ENCODE peak calls at places on chromosomes 13 and 19, in four cellular contexts. I is AG04449, C is neural progenitor cell, H is adrenal gland. M is an unnamed sample.

GRCh38 chr19:43318796-43319314 is 34.6 kb upstream of the CD177 start:
- DNase-seq in I (no peak), C (peak), H (no peak), M (no peak)

GRCh38 chr19:50507376-50507775 is 3.6 kb downstream of the JOSD2 start:
- DNase-seq in I (no peak), C (no peak), H (no peak), M (no peak)

GRCh38 chr13:112452380-112453206 is 76.4 kb downstream of the SPACA7 start:
- DNase-seq in I (no peak), C (no peak), H (no peak), M (no peak)

GRCh38 chr19:5130371-5131030 is 161.6 kb downstream of the KDM4B start:
- DNase-seq in I (no peak), C (no peak), H (no peak), M (no peak)

GRCh38 chr19:35908010-35908441 is at the start of gene TYROBP:
- DNase-seq in I (no peak), C (no peak), H (no peak), M (no peak)

GRCh38 chr19:43950834-43951626 is at the start of gene ZNF221:
- DNase-seq in I (peak), C (peak), H (peak), M (peak)

GRCh38 chr19:55377356-55378131 is 918 bp downstream of the TMEM190 start:
- DNase-seq in I (no peak), C (peak), H (no peak), M (no peak)

GRCh38 chr19:42480335-42481095 is 37.8 kb upstream of the CXCL17 start:
- DNase-seq in I (no peak), C (no peak), H (peak), M (peak)

GRCh38 chr19:49019242-49019932 is 2.5 kb upstream of the LHB start:
- DNase-seq in I (no peak), C (peak), H (peak), M (no peak)

GRCh38 chr19:12155324-12155723 is 1.2 kb downstream of the ZNF625 start:
- DNase-seq in I (no peak), C (no peak), H (no peak), M (no peak)

GRCh38 chr19:11964858-11965645 is at the start of gene ZNF763:
- DNase-seq in I (no peak), C (peak), H (peak), M (peak)

GRCh38 chr13:51683537-51684050 is 99.3 kb downstream of the WDFY2 start:
- DNase-seq in I (no peak), C (no peak), H (no peak), M (no peak)

GRCh38 chr13:99590519-99591011 is 89.3 kb downstream of the TM9SF2 start:
- DNase-seq in I (no peak), C (no peak), H (no peak), M (peak)

GRCh38 chr13:52053460-52053859 is 29.0 kb downstream of the UTP14C start:
- DNase-seq in I (peak), C (no peak), H (no peak), M (no peak)

GRCh38 chr13:110352735-110353134 is 45.7 kb downstream of the COL4A2 start:
- DNase-seq in I (no peak), C (no peak), H (no peak), M (no peak)

GRCh38 chr19:7013678-7014077 is 7.6 kb downstream of the MBD3L2B start:
- DNase-seq in I (no peak), C (no peak), H (no peak), M (peak)

GRCh38 chr19:1942078-1942933 is 1.3 kb downstream of the CSNK1G2 start:
- DNase-seq in I (no peak), C (peak), H (peak), M (peak)

GRCh38 chr19:8515317-8515716 is 1.4 kb upstream of the ZNF414 start:
- DNase-seq in I (no peak), C (no peak), H (no peak), M (no peak)

GRCh38 chr13:22229916-22230315 is 559.0 kb downstream of the FGF9 start:
- DNase-seq in I (no peak), C (no peak), H (no peak), M (no peak)

GRCh38 chr13:25874064-25874737 is 177.6 kb downstream of the SHISA2 start:
- DNase-seq in I (no peak), C (no peak), H (no peak), M (no peak)

GRCh38 chr19:48400018-48400742 is 6.7 kb downstream of the GRIN2D start:
- DNase-seq in I (no peak), C (peak), H (no peak), M (peak)

GRCh38 chr13:101730420-101731000 is 278.0 kb downstream of the ITGBL1 start:
- DNase-seq in I (no peak), C (no peak), H (no peak), M (no peak)

GRCh38 chr13:98548230-98548629 is 28.7 kb downstream of the STK24 start:
- DNase-seq in I (no peak), C (no peak), H (no peak), M (no peak)

GRCh38 chr13:93296584-93296983 is 70.0 kb downstream of the GPC6 start:
- DNase-seq in I (no peak), C (no peak), H (no peak), M (no peak)

GRCh38 chr19:35027851-35028599 is 2.2 kb upstream of the SCN1B start:
- DNase-seq in I (no peak), C (no peak), H (no peak), M (no peak)

GRCh38 chr19:19552811-19553210 is 14.7 kb downstream of the CILP2 start:
- DNase-seq in I (no peak), C (peak), H (no peak), M (peak)

GRCh38 chr13:111049791-111050538 is 65.1 kb upstream of the ARHGEF7 start:
- DNase-seq in I (no peak), C (peak), H (peak), M (peak)

GRCh38 chr19:19627716-19628498 is at the start of gene LPAR2:
- DNase-seq in I (no peak), C (peak), H (no peak), M (no peak)

GRCh38 chr13:42895781-42896180 is 96.3 kb downstream of the EPSTI1 start:
- DNase-seq in I (no peak), C (no peak), H (no peak), M (peak)

GRCh38 chr13:72757792-72758535 is 23.7 kb downstream of the DIS3 start:
- DNase-seq in I (no peak), C (no peak), H (no peak), M (no peak)

GRCh38 chr19:51329411-51329810 is 12.5 kb downstream of the VSIG10L start:
- DNase-seq in I (no peak), C (no peak), H (no peak), M (no peak)

GRCh38 chr13:112438515-112438914 is 62.4 kb downstream of the SPACA7 start:
- DNase-seq in I (no peak), C (no peak), H (no peak), M (no peak)

GRCh38 chr13:51995677-51996551 is 15.3 kb downstream of the ATP7B start:
- DNase-seq in I (no peak), C (peak), H (no peak), M (peak)

GRCh38 chr13:22108283-22108897 is 437.5 kb downstream of the FGF9 start:
- DNase-seq in I (no peak), C (no peak), H (no peak), M (no peak)

GRCh38 chr13:78689011-78689410 is 30.1 kb upstream of the OBI1 start:
- DNase-seq in I (no peak), C (peak), H (no peak), M (no peak)

GRCh38 chr13:36875955-36876354 is 44.1 kb downstream of the SMAD9 start:
- DNase-seq in I (no peak), C (no peak), H (no peak), M (no peak)

GRCh38 chr19:46478356-46478986 is 7.1 kb upstream of the PNMA8A start:
- DNase-seq in I (no peak), C (peak), H (no peak), M (peak)

GRCh38 chr19:45498411-45499195 is at the start of gene PPM1N:
- DNase-seq in I (no peak), C (peak), H (no peak), M (no peak)

GRCh38 chr19:32460476-32460875 is 54.9 kb downstream of the DPY19L3 start:
- DNase-seq in I (no peak), C (no peak), H (no peak), M (no peak)

GRCh38 chr13:48054601-48055000 is 17.1 kb downstream of the NUDT15 start:
- DNase-seq in I (no peak), C (no peak), H (no peak), M (no peak)

DNA sequence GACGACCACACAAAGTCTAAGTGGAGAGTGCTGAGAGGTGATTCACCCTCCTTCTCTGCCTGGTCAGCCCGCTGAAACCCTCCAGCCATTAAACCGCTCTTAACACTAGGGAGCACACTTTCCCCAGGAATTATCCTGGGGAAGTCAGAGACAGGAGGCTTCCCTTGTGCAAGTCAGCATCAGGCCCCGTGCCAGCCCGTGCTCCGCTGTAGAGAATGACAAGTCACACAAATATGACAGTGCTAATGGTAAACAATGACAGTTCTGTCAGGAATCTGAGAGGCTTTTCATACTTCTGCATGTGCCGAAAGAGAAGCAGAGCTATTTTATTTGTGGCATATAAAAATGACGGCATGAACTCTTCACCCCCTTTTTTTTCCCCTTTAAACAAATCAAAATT is 816.9 kb upstream of the SLC10A2 start:
- DNase-seq in I (peak), C (peak), H (peak), M (peak)
- TF ChIP-seq CTCF in I (peak), C (peak), H (peak), M (peak)

DNA sequence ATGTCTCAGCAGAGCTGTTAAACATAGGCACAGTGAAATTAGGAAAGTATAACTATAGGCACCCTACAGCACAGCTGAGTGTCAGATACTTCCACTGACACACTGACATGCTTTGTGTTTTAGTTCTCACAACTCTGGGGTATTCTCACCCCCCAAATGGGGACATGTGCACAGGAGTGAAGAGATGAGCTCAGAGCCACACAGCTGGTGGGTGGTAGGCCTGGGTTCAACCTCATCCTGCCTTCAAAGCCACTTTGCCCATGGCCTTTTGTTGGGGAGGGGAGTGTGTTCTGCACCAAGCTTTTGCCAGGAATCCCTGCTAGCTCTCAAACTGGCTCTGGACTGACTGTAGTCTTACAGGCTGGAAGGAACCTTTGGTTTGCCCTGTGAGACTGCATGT is 1.7 kb upstream of the SLC35E1 start:
- DNase-seq in I (no peak), C (no peak), H (no peak), M (no peak)
- H3K4me3 ChIP-seq in I (peak), C (peak), H (no peak), M (no peak)

GRCh38 chr13:80139196-80139595 is 201.7 kb downstream of the SPRY2 start:
- DNase-seq in I (no peak), C (no peak), H (no peak), M (no peak)
- TF ChIP-seq CTCF in I (no peak), C (no peak), H (no peak), M (no peak)

GRCh38 chr13:113628291-113629270 is 29.4 kb downstream of the ATP4B start:
- DNase-seq in I (no peak), C (no peak), H (no peak), M (no peak)
- H3K4me3 ChIP-seq in I (no peak), C (no peak), H (no peak), M (no peak)

GRCh38 chr19:41172297-41173164 is 20.5 kb upstream of the CYP2S1 start:
- DNase-seq in I (no peak), C (no peak), H (no peak), M (no peak)
- TF ChIP-seq CTCF in I (no peak), C (no peak), H (no peak), M (no peak)

GRCh38 chr19:18496167-18496979 is 25.5 kb downstream of the ELL start:
- DNase-seq in I (no peak), C (no peak), H (no peak), M (peak)
- H3K4me3 ChIP-seq in I (no peak), C (no peak), H (no peak), M (no peak)

DNA sequence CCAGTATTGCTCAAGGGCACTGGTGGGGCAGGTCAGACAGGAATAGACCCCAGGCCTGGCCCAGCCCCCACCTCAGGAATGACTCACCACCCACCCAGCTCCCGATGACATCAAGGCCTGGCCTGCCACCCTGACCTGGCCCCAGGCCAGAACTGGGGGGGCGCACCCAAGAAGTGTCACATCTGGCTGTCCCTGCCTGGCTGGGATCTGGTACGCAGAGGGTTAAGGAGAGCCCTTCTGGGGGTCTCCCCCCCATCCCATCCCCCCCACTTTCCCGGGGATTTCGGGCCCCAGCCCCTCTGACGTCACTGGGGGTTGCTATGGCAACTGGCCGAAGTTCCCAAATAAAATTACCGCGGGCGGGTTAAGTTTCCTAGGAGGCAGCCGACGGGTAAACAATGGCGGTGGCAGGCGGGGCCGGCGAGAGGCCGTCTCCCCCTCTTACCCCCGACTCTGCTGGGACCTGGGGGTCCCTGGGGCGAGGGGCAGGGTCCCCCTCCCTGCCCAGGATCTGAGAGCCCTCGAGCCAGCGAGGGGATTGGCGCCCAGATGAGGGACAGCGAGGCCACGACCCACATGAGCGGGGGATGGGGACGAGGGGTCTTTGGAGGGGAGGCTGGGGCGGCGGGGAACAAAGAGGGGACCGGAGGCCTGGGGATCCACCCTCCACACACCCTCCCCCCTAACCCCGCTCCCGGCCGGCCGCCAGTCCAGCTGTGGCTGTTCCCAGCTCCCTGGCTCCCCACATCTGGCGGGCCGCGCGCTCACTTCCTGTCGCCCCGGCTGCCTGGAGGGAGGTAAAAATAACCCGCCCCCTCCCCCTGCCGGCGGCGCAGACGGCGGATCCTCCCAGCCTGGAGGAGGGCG is 29.7 kb upstream of the NANOS3 start:
- DNase-seq in I (no peak), C (peak), H (peak), M (peak)
- TF ChIP-seq CTCF in I (peak), C (peak), H (peak), M (no peak)

GRCh38 chr19:39479916-39480315 is 722 bp upstream of the TIMM50 start:
- DNase-seq in I (no peak), C (no peak), H (no peak), M (no peak)
- H3K4me3 ChIP-seq in I (no peak), C (peak), H (no peak), M (peak)